ENCODE peak calls at places on chromosomes 13 and 19, in eight cellular contexts. I is type B pancreatic cell; K is NK-92 treated with Interleukin-12 subunit alpha and Interleukin-12 subunit beta, amount 100 ng/mL, for 24 hours; R is effector memory CD8-positive, alpha-beta T cell; Z is left ventricle myocardium superior; Y is T-helper 1 cell; A is T-helper 17 cell; G is LNCaP clone FGC. C is an unnamed sample.

GRCh38 chr19:50465986-50466771 is 10.1 kb upstream of the EMC10 start:
- DNase-seq in G (no peak), R (no peak), K (no peak), I (no peak), Y (no peak), A (no peak), Z (no peak), C (no peak)

GRCh38 chr13:50842711-50843255 is 709 bp downstream of the DLEU7 start:
- DNase-seq in K (no peak), G (no peak), Z (no peak), I (no peak), A (no peak), Y (no peak), R (no peak), C (no peak)

GRCh38 chr13:113724780-113725315 is 34.2 kb upstream of the TMEM255B start:
- DNase-seq in Y (peak), A (peak), K (no peak), I (no peak), G (peak), R (peak), Z (peak), C (peak)

GRCh38 chr19:49570138-49570856 is 10.1 kb downstream of the NOSIP start:
- DNase-seq in Z (peak), Y (no peak), R (peak), A (peak), K (no peak), I (no peak), G (peak), C (peak)

GRCh38 chr13:84645196-84646071 is 763.2 kb upstream of the SLITRK1 start:
- DNase-seq in I (no peak), Z (no peak), A (no peak), Y (no peak), K (no peak), R (no peak), G (no peak), C (no peak)

GRCh38 chr13:55553736-55554135 is 1587.0 kb upstream of the PRR20A start:
- DNase-seq in Z (no peak), A (no peak), K (no peak), R (no peak), G (no peak), Y (no peak), I (no peak), C (no peak)

GRCh38 chr13:31000889-31001288 is 68.4 kb downstream of the TEX26 start:
- DNase-seq in R (no peak), A (no peak), Z (no peak), K (no peak), Y (no peak), I (no peak), G (no peak), C (no peak)

GRCh38 chr19:42540071-42540553 is 11.8 kb upstream of the CEACAM1 start:
- DNase-seq in I (peak), Z (no peak), G (no peak), Y (no peak), R (no peak), K (no peak), A (no peak), C (no peak)

GRCh38 chr19:45632468-45633196 is 6.6 kb downstream of the EML2 start:
- DNase-seq in Y (no peak), A (peak), G (no peak), R (peak), I (peak), Z (peak), K (no peak), C (no peak)

GRCh38 chr19:49691243-49692101 is 556 bp downstream of the CPT1C start:
- DNase-seq in K (no peak), Y (no peak), G (no peak), Z (peak), A (no peak), R (no peak), I (peak), C (no peak)

GRCh38 chr13:19596960-19597361 is 35.6 kb upstream of the TPTE2 start:
- DNase-seq in K (no peak), I (no peak), Y (no peak), R (no peak), Z (no peak), G (no peak), A (no peak), C (no peak)

GRCh38 chr19:41705393-41706174 is 2.8 kb upstream of the CEACAM5 start:
- DNase-seq in R (peak), A (no peak), G (no peak), Z (no peak), Y (no peak), K (no peak), I (peak), C (no peak)

GRCh38 chr13:85148009-85148408 is 651.2 kb downstream of the SLITRK6 start:
- DNase-seq in G (no peak), K (no peak), I (no peak), Y (no peak), R (no peak), Z (no peak), A (no peak), C (no peak)